ENCODE peak calls at places on chromosome 1, in seven cellular contexts. A is NCI-H345; R is substantia nigra; O is astrocyte of the spinal cord; C is HT1080; I is activated T-helper 1 cell treated with Interleukin-2 at 50 U/mL for 16 hours; J is stimulated activated CD4-positive, alpha-beta T cell treated with anti-CD3 and anti-CD28 coated beads, Interleukin-2, amount 100 ng/mL, for 48 hours. Z is an unnamed sample.

GRCh38 chr1:22969224-22969829 is 3.3 kb downstream of the LACTBL1 start:
- DNase-seq in I (no peak), J (no peak), O (peak), R (no peak), A (peak), C (peak), Z (no peak)

GRCh38 chr1:160046494-160047115 is 14.8 kb upstream of the PIGM start:
- DNase-seq in O (peak), C (peak), I (no peak), A (peak), R (peak), J (no peak), Z (peak)

GRCh38 chr1:172781513-172782140 is 122.7 kb downstream of the FASLG start:
- DNase-seq in J (no peak), C (peak), R (no peak), A (no peak), I (no peak), O (peak), Z (no peak)

GRCh38 chr1:156832434-156832833 is 15.8 kb upstream of the SH2D2A start:
- DNase-seq in I (no peak), J (no peak), A (no peak), O (no peak), R (no peak), C (no peak), Z (no peak)

GRCh38 chr1:214584805-214585766 is 17.9 kb upstream of the CENPF start:
- DNase-seq in I (no peak), C (peak), O (peak), R (no peak), A (peak), J (no peak), Z (no peak)

GRCh38 chr1:63575340-63575826 is 17.8 kb upstream of the PGM1 start:
- DNase-seq in O (peak), J (peak), I (no peak), A (peak), R (no peak), C (peak), Z (no peak)

GRCh38 chr1:36175137-36176095 is 19.5 kb downstream of the MAP7D1 start:
- DNase-seq in A (peak), R (no peak), C (no peak), O (peak), J (no peak), I (no peak), Z (no peak)

GRCh38 chr1:168295715-168296114 is 15.0 kb downstream of the TBX19 start:
- DNase-seq in J (no peak), A (no peak), C (no peak), R (no peak), I (no peak), O (no peak), Z (no peak)

Z was measured in putamen.